ENCODE peak calls at places on chromosomes 3 and 15, in six cellular contexts. G is GM12878, K is HCT116, N is H1, T is transverse colon, H is stomach. B is an unnamed sample.

GRCh38 chr15:51334011-51334426 is 4.4 kb downstream of the CYP19A1 start:
- DNase-seq in N (no peak), T (no peak), K (no peak), H (no peak), G (no peak), B (no peak)

GRCh38 chr15:101124731-101125558 is 126.9 kb downstream of the CHSY1 start:
- DNase-seq in T (no peak), K (peak), G (peak), H (no peak), N (no peak), B (no peak)

GRCh38 chr3:127717357-127718243 is 44.8 kb downstream of the ABTB1 start:
- DNase-seq in T (no peak), H (no peak), G (no peak), N (no peak), K (no peak), B (no peak)

GRCh38 chr3:10281951-10282350 is 10.8 kb downstream of the GHRL start:
- DNase-seq in G (no peak), H (no peak), T (no peak), N (no peak), K (no peak), B (no peak)

GRCh38 chr3:195863121-195864061 is 45.0 kb downstream of the TNK2 start:
- DNase-seq in K (peak), N (peak), G (no peak), H (peak), T (peak), B (no peak)

GRCh38 chr15:61660579-61660978 is 399.7 kb downstream of the VPS13C start:
- DNase-seq in G (no peak), K (no peak), T (no peak), N (no peak), H (no peak), B (no peak)

GRCh38 chr3:139534444-139534812 is 5.1 kb downstream of the RBP1 start:
- DNase-seq in H (peak), N (no peak), G (no peak), K (peak), T (peak), B (no peak)

GRCh38 chr3:166613365-166613764 is 766.7 kb downstream of the ZBBX start:
- DNase-seq in N (no peak), H (no peak), K (no peak), G (no peak), T (no peak), B (no peak)

GRCh38 chr3:111481551-111481950 is 60.4 kb upstream of the CD96 start:
- DNase-seq in N (no peak), G (no peak), H (no peak), T (no peak), K (no peak), B (no peak)

GRCh38 chr3:195908439-195909293 is at the start of gene TNK2:
- DNase-seq in G (no peak), H (peak), K (no peak), N (peak), T (peak), B (no peak)

GRCh38 chr3:188421151-188421821 is 267.3 kb downstream of the LPP start:
- DNase-seq in K (no peak), N (no peak), T (no peak), G (no peak), H (no peak), B (no peak)
- TF ChIP-seq POLR2AphosphoS5 in K (no peak), N (no peak), T (no peak), G (no peak), H (no peak), B (no peak)

DNA sequence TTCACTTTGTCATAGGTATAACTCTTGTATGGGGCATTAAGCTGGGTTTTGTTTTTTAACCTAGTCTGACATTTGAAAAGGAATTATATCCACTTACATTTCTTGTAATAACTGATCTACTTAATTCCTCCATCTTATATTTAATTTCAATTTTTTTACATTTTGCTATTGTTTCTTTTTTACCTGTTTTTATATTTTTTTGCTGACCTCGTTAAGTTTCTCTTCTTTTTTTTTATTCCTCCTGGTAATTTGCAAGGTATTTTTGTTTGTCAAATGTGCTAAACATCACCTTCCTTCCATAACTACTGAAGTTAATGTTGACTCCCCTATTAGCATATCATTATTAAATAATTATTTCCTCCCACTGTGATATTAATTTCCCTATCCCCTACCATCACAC is 87.7 kb upstream of the NR2F2 start:
- DNase-seq in H (no peak), G (no peak), N (no peak), K (no peak), T (no peak), B (no peak)
- TF ChIP-seq POLR2A in H (no peak), G (no peak), N (no peak), K (no peak), T (no peak), B (no peak)

GRCh38 chr3:56915969-56916586 is 114.3 kb upstream of the ARHGEF3 start:
- DNase-seq in N (no peak), G (peak), T (peak), H (peak), K (no peak), B (no peak)
- TF ChIP-seq CTCF in N (no peak), G (no peak), T (no peak), H (no peak), K (no peak), B (no peak)

GRCh38 chr3:108125550-108126071 is 34.8 kb upstream of the CD47 start:
- DNase-seq in N (no peak), G (peak), T (peak), H (no peak), K (no peak), B (no peak)
- TF ChIP-seq POLR2AphosphoS5 in N (no peak), G (peak), T (peak), H (no peak), K (no peak), B (no peak)

GRCh38 chr3:159763466-159764210 is 225.0 kb upstream of the IL12A start:
- DNase-seq in K (peak), G (no peak), T (peak), H (peak), N (peak), B (no peak)

GRCh38 chr3:159762981-159763465 is 225.6 kb upstream of the IL12A start:
- DNase-seq in T (peak), G (no peak), H (peak), K (no peak), N (peak), B (no peak)

GRCh38 chr3:159765860-159766294 is 222.8 kb upstream of the IL12A start:
- DNase-seq in T (no peak), N (no peak), H (no peak), K (no peak), G (no peak), B (no peak)

GRCh38 chr3:159765025-159765859 is 223.4 kb upstream of the IL12A start:
- DNase-seq in K (peak), H (peak), T (peak), G (no peak), N (peak), B (no peak)

GRCh38 chr3:159764211-159765024 is 224.2 kb upstream of the IL12A start:
- DNase-seq in T (peak), K (no peak), N (peak), G (no peak), H (no peak), B (no peak)
- TF ChIP-seq POLR2A in T (peak), K (peak), N (no peak), G (no peak), H (no peak), B (no peak)

GRCh38 chr15:28885630-28886430 is at the start of gene APBA2:
- DNase-seq in T (no peak), K (no peak), G (no peak), H (no peak), N (peak), B (no peak)
- TF ChIP-seq CTCF in T (no peak), K (no peak), G (no peak), H (no peak), N (no peak), B (no peak)

GRCh38 chr15:75451674-75452363 is at the start of gene SIN3A:
- DNase-seq in H (peak), N (peak), K (peak), G (peak), T (peak), B (peak)
- TF ChIP-seq POLR2AphosphoS5 in H (peak), N (peak), K (peak), G (no peak), T (peak), B (peak)

GRCh38 chr3:173007079-173007723 is 133.8 kb downstream of the SPATA16 start:
- DNase-seq in G (no peak), K (no peak), N (no peak), T (no peak), H (no peak), B (no peak)
- TF ChIP-seq POLR2A in G (no peak), K (no peak), N (no peak), T (no peak), H (no peak), B (no peak)

GRCh38 chr3:41199866-41200668 is 762 bp downstream of the CTNNB1 start:
- DNase-seq in T (peak), K (no peak), H (no peak), G (no peak), N (no peak), B (no peak)

GRCh38 chr3:41200669-41201021 is 1.3 kb downstream of the CTNNB1 start:
- DNase-seq in H (no peak), K (no peak), G (no peak), N (no peak), T (peak), B (no peak)

GRCh38 chr3:41198046-41198445 is 1.3 kb upstream of the CTNNB1 start:
- DNase-seq in N (no peak), H (no peak), T (no peak), G (no peak), K (no peak), B (no peak)

GRCh38 chr3:41198526-41198925 is 779 bp upstream of the CTNNB1 start:
- DNase-seq in H (peak), G (no peak), K (no peak), T (peak), N (no peak), B (no peak)

DNA sequence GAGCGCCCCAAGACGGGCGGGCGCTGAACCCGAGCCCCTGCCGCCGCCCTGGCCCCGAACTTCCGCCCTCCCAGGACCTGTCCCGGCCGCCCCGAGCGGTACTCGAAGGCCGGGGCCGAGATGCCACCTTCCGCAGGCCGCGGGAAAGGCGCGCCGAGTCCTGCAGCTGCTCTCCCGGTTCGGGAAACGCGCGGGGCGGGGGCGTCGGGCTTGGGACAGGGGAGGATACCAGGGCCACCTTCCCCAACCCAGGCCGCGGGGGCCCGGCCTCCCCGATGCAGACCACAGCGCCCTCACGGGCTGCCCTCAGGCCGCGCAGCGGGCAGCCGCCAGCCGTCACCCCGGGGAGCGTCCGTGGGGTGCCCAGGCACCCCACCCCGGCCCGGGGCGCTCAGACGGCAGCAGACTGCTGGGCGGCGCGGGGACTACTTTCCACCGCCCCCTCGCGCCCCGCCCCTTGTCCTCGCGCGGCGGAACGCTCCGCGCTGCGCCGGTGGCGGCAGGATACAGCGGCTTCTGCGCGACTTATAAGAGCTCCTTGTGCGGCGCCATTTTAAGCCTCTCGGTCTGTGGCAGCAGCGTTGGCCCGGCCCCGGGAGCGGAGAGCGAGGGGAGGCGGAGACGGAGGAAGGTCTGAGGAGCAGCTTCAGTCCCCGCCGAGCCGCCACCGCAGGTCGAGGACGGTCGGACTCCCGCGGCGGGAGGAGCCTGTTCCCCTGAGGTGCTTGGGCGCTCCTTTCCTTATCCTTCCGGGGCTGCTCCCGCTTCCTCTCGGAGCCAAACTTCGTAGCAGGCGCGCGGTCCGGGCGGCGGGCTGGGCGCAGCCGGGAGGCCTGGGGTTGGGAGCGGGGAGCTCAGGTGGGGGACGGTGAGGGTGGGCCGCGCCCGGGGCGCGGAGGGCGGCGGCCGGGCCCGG is at the start of gene CTNNB1:
- DNase-seq in G (peak), N (peak), H (peak), T (peak), K (peak), B (no peak)
- TF ChIP-seq CTCF in G (peak), N (no peak), H (no peak), T (no peak), K (no peak), B (no peak)

B was measured in vagina.